ENCODE peak calls at places on chromosomes 11 and 22, in six cellular contexts. A is K562, D is mesothelial cell of epicardium, R is prostate gland, N is endothelial cell, U is WTC11. I is an unnamed sample.

GRCh38 chr11:113828186-113828585 is 47.2 kb downstream of the USP28 start:
- DNase-seq in A (no peak), D (no peak), R (no peak), N (no peak), U (no peak), I (no peak)

GRCh38 chr11:9664276-9665171 is 647 bp downstream of the SWAP70 start:
- DNase-seq in A (peak), D (peak), R (peak), N (peak), U (peak), I (no peak)

GRCh38 chr11:109547356-109548027 is 125.5 kb downstream of the C11orf87 start:
- DNase-seq in A (no peak), D (no peak), R (no peak), N (no peak), U (no peak), I (no peak)

GRCh38 chr11:64173616-64174355 is 7.9 kb upstream of the MACROD1 start:
- DNase-seq in A (no peak), D (no peak), R (no peak), N (no peak), U (no peak), I (no peak)

GRCh38 chr11:77085652-77086051 is 17.0 kb upstream of the OMP start:
- DNase-seq in A (no peak), D (no peak), R (no peak), N (no peak), U (no peak), I (no peak)

GRCh38 chr11:130448416-130449068 is at the start of gene ADAMTS15:
- DNase-seq in A (no peak), D (peak), R (peak), N (peak), U (peak), I (no peak)

GRCh38 chr22:17931400-17931825 is 92.9 kb downstream of the MICAL3 start:
- DNase-seq in A (no peak), D (no peak), R (peak), N (no peak), U (no peak), I (no peak)

GRCh38 chr11:14519692-14520085 is 497 bp downstream of the PSMA1 start:
- DNase-seq in A (no peak), D (no peak), R (no peak), N (no peak), U (no peak), I (no peak)

GRCh38 chr11:111729441-111729840 is 36.7 kb downstream of the PPP2R1B start:
- DNase-seq in A (no peak), D (no peak), R (no peak), N (no peak), U (no peak), I (no peak)

GRCh38 chr11:117221775-117222517 is 9.9 kb downstream of the PCSK7 start:
- DNase-seq in A (no peak), D (no peak), R (peak), N (no peak), U (no peak), I (no peak)

GRCh38 chr22:46111645-46112306 is 38.5 kb upstream of the PPARA start:
- DNase-seq in A (no peak), D (no peak), R (no peak), N (no peak), U (peak), I (no peak)

GRCh38 chr11:92920295-92920694 is 49.2 kb upstream of the MTNR1B start:
- DNase-seq in A (no peak), D (no peak), R (no peak), N (no peak), U (no peak), I (no peak)

GRCh38 chr11:107293677-107294344 is 163.8 kb downstream of the CWF19L2 start:
- DNase-seq in A (no peak), D (no peak), R (no peak), N (no peak), U (peak), I (no peak)

GRCh38 chr11:1230456-1231395 is 7.9 kb downstream of the MUC5B start:
- DNase-seq in A (peak), D (no peak), R (no peak), N (no peak), U (no peak), I (peak)

GRCh38 chr22:47102081-47102480 is 339.6 kb downstream of the TBC1D22A start:
- DNase-seq in A (no peak), D (peak), R (no peak), N (no peak), U (no peak), I (no peak)

GRCh38 chr11:31958086-31958735 is 132.7 kb upstream of the RCN1 start:
- DNase-seq in A (peak), D (peak), R (no peak), N (peak), U (peak), I (no peak)

GRCh38 chr22:28882545-28882877 is 861 bp upstream of the ZNRF3 start:
- DNase-seq in A (peak), D (no peak), R (no peak), N (peak), U (no peak), I (no peak)

GRCh38 chr11:92627615-92628201 is 341.7 kb upstream of the MTNR1B start:
- DNase-seq in A (no peak), D (no peak), R (no peak), N (no peak), U (no peak), I (no peak)

GRCh38 chr11:7098235-7098832 is 9.5 kb downstream of the RBMXL2 start:
- DNase-seq in A (peak), D (no peak), R (no peak), N (peak), U (no peak), I (no peak)

GRCh38 chr11:113532697-113533424 is 57.7 kb upstream of the DRD2 start:
- DNase-seq in A (peak), D (peak), R (peak), N (peak), U (peak), I (peak)

GRCh38 chr11:79430280-79430679 is 10.6 kb downstream of the TENM4 start:
- DNase-seq in A (no peak), D (no peak), R (no peak), N (no peak), U (no peak), I (no peak)

GRCh38 chr11:124633355-124633754 is 10.7 kb downstream of the TBRG1 start:
- DNase-seq in A (no peak), D (no peak), R (no peak), N (no peak), U (no peak), I (no peak)

GRCh38 chr22:43066134-43066533 is 23.1 kb downstream of the TTLL1 start:
- DNase-seq in A (no peak), D (no peak), R (no peak), N (no peak), U (no peak), I (no peak)

GRCh38 chr22:33747576-33748180 is 172.6 kb downstream of the LARGE1 start:
- DNase-seq in A (no peak), D (no peak), R (no peak), N (no peak), U (no peak), I (no peak)

GRCh38 chr22:44172370-44173108 is 8.2 kb upstream of the PARVG start:
- DNase-seq in A (peak), D (no peak), R (peak), N (no peak), U (no peak), I (no peak)

GRCh38 chr11:128871165-128871564 is 4.1 kb upstream of the KCNJ1 start:
- DNase-seq in A (no peak), D (no peak), R (no peak), N (no peak), U (no peak), I (no peak)

GRCh38 chr22:37618674-37619073 is 10.0 kb downstream of the GGA1 start:
- DNase-seq in A (no peak), D (no peak), R (no peak), N (no peak), U (no peak), I (peak)

GRCh38 chr11:17004486-17005148 is 9.6 kb downstream of the PLEKHA7 start:
- DNase-seq in A (no peak), D (no peak), R (no peak), N (no peak), U (no peak), I (no peak)

GRCh38 chr11:28619870-28620540 is 511.8 kb downstream of the METTL15 start:
- DNase-seq in A (no peak), D (no peak), R (no peak), N (no peak), U (no peak), I (no peak)

GRCh38 chr11:2390871-2391662 is 9.5 kb upstream of the TSSC4 start:
- DNase-seq in A (peak), D (no peak), R (no peak), N (no peak), U (no peak), I (no peak)

GRCh38 chr11:58900479-58901420 is 38.5 kb upstream of the GLYATL1 start:
- DNase-seq in A (peak), D (peak), R (peak), N (peak), U (peak), I (no peak)

GRCh38 chr11:32210601-32211000 is 119.7 kb downstream of the RCN1 start:
- DNase-seq in A (no peak), D (no peak), R (no peak), N (no peak), U (no peak), I (no peak)

GRCh38 chr11:112343368-112344039 is 82.8 kb upstream of the PLET1 start:
- DNase-seq in A (no peak), D (no peak), R (peak), N (no peak), U (no peak), I (no peak)

GRCh38 chr11:6611092-6612007 is 666 bp downstream of the TAF10 start:
- DNase-seq in A (peak), D (peak), R (no peak), N (no peak), U (peak), I (no peak)

GRCh38 chr11:15896026-15896425 is 460.3 kb downstream of the SOX6 start:
- DNase-seq in A (no peak), D (no peak), R (no peak), N (no peak), U (no peak), I (no peak)

GRCh38 chr11:33716236-33716635 is 15.6 kb upstream of the C11orf91 start:
- DNase-seq in A (no peak), D (no peak), R (no peak), N (no peak), U (no peak), I (no peak)

DNA sequence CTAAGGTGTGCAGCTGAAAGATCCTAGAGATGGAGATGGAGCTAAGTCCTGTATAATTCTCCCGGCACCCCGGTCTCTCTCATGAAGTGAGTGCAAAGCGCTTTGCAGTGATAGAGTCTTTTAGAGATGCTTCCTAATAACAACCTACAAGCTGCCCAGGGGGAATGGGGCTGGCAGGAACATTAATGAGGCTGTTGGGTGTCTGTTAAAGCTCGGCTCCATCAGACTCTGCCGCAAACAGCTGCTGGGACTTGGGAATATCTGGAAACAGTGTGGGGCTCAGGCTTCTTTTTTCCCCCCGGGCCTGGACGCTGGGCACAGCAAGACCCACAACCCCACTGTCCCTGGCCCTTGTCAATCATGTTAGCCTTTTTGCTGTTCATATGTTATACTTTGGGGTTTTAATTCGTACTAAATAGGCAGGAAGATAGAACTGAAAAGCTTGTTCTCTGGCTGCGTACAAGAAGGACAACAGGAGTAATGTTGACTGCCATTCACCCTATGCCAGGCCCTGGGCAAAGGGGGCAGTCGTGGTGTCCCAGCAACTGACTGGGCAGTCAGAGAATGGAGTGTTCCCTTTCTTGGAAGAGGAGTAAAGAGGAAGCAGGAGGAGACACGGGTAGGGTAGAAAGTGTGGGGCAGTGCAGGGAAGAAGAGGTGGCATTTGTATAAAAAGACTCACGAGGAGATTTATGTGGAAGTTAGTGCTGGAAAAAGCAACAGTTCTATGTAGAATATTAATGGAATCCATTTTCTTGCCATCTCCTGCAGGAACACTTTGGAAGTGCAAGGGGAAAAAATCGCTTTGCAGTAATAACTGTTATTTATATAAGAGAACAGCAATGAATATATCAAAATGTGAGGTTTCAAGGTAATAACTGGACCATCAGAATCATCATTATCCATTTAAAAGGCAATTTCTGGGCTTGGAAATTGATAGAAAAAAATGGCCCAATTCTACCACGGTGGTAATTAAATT is 232.8 kb downstream of the GRIK4 start:
- DNase-seq in A (no peak), D (no peak), R (no peak), N (no peak), U (no peak), I (no peak)
- TF ChIP-seq CTCF in A (no peak), D (peak), R (no peak), N (peak), U (no peak), I (no peak)

DNA sequence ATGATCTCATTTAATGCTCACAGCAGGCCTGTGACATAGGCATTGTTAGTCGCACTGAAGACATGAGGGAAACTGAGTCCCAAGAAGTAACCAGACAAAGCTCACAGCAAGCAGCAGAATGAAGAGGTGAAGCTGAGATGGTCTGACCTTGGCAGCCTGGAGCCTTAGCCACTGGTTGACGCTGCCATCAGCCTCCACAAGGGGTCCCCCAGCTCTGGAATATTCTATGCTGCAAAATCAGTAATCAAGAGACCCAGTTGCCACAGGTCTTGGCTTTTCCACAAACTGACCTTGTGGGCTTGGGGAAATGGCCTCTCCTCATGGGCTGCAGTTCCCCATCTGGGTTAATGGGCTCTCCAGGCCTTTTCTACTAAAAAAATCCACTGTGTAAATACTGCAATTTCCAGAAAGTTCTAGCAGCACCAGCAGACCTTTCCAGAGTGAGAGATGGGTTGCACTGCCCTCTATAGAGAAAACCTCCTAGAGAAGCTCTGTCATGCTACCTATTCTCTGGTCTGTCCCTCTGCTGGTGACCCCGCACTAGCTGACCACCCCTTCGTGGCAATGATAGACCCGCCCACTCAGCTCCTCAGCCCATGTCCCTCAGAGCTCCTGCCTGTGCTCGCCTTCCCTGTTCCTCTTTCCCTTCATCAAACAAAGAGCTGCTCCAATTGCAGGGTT is 22.6 kb upstream of the ISX start:
- DNase-seq in A (peak), D (no peak), R (no peak), N (peak), U (peak), I (no peak)
- TF ChIP-seq CTCF in A (peak), D (no peak), R (no peak), N (peak), U (no peak), I (peak)

DNA sequence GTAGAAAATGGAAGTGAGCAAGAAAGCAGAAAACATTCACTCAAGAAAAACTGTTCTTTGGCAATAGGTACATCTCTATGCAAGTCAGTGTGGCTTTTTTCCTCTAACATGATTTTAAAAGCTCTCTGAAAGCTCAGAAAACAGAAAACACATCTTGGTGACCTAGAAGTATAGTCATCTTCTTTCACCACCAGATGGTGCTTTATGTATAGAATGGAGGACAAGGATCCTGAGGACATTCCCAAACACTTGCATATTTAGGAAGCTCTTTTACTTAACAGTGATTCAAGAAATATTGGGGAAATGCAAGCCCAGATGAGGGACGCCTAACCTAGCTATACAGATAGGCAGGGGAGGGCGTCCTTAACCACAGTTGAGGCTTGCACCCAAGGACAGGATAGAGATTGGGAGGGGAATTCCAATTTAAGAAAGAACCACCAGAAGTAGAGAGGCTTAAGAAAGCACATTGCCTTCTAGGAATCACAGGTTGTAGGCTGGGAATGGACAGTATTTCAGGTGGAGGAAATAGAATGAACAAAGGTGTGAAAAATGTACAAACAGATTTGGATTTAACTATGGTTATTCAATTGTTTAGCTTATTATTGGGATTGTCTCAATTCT is 13.8 kb upstream of the CCDC81 start:
- DNase-seq in A (no peak), D (no peak), R (no peak), N (no peak), U (no peak), I (no peak)
- TF ChIP-seq CTCF in A (peak), D (no peak), R (no peak), N (no peak), U (no peak), I (peak)

DNA sequence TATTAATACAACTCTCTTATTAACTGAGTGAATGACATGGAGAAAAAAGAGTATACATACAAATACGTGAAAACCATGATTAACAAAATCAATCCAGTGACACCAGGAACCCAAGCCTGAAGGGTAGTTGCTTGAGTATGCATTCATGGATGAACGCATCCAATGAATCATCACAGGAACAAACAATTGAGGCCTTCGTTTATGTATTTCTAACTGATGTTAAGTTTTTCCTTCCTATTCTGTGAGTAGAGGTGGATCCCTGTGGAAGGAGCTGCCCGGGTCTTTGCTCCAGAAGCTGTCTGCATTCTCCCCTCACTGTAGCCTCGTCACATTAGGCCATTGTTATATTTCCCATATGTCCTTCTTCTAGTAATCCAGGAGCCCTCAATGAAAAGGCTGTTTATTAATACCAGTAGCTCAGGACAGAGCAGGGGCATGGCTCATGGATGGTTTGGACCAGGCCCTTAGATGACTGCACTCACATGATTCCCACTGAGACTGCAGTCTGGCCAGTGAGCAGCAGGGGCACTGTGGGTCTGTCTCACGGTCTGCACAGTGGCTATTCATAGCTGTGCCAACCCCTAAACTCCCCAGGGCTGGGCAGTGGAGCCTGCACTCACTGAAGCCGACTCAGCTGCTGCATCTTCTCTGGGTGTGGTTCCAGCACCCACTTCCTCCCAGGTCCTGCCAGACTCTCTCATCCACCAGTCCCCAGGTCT is 128.1 kb upstream of the TOP3B start:
- DNase-seq in A (peak), D (no peak), R (no peak), N (peak), U (peak), I (no peak)
- TF ChIP-seq CTCF in A (no peak), D (peak), R (no peak), N (peak), U (peak), I (peak)

DNA sequence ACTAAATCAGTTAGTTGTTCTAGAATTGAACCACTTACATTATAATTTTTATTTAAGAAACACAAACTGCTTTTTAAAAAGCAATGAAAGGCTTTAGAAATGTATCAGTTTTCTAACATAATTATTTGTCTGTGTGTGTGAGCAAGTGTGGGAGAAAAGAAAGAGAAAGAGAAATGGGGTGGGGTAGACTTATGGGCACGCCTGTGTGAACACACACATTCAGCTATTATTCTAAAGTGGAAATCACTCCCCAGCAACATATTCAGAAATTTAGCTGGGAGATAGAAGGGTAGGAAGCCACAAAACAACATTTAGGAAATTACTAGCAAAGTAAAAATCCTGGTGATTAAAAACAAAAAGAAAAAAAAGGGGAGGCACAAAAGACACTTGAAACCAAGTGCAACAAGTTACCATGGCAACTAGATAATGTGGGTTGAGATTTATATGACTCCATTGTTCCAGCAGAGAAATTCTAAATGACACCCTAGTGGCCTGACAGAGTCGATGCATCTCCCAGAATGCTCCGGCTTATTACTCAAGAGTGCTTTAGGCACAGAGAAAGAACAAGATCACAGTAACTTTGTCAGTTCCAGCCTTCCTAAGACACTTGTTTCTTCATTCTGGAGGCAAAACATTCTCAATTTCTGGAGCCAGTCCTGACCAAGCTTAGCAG is 444.6 kb downstream of the DLG2 start:
- DNase-seq in A (no peak), D (no peak), R (no peak), N (peak), U (peak), I (no peak)
- TF ChIP-seq CTCF in A (no peak), D (peak), R (no peak), N (peak), U (no peak), I (peak)